ENCODE peak calls at places on chromosomes 6 and 20, in four cellular contexts. N is astrocyte of the cerebellum, J is brain microvascular endothelial cell, B is heart right ventricle. V is an unnamed sample.
A peak's percentile ranks its signal among the peaks of the same experiment; 100 is the strongest.

GRCh38 chr6:38572186-38572813 is 67.4 kb downstream of the BTBD9 start:
- DNase-seq in N (no peak), J (no peak), B (no peak), V (no peak)

GRCh38 chr6:89144358-89145041 is 1.4 kb upstream of the PM20D2 start:
- DNase-seq in N (no peak), J (no peak), B (no peak), V (no peak)

GRCh38 chr6:107786709-107787588 is 37.2 kb downstream of the SCML4 start:
- DNase-seq in N (no peak), J (no peak), B (no peak), V (no peak)

GRCh38 chr20:10447028-10447427 is 11.9 kb downstream of the SLX4IP start:
- DNase-seq in N (peak; percentile 72), J (peak; percentile 66), B (no peak), V (peak; percentile 31)

GRCh38 chr6:43076928-43077809 is 1.1 kb downstream of the PTK7 start:
- DNase-seq in N (no peak), J (peak; percentile 36), B (no peak), V (no peak)

GRCh38 chr6:125918681-125919566 is 37.6 kb upstream of the HINT3 start:
- DNase-seq in N (peak; percentile 62), J (peak; percentile 85), B (no peak), V (no peak)

GRCh38 chr20:8121666-8122065 is 10.4 kb upstream of the PLCB1 start:
- DNase-seq in N (no peak), J (no peak), B (no peak), V (no peak)

GRCh38 chr6:169669889-169670288 is 31.9 kb downstream of the WDR27 start:
- DNase-seq in N (no peak), J (peak; percentile 58), B (no peak), V (no peak)

GRCh38 chr6:148711833-148712653 is 34.8 kb upstream of the UST start:
- DNase-seq in N (no peak), J (no peak), B (no peak), V (no peak)

GRCh38 chr20:57616143-57616951 is 3.9 kb downstream of the ZBP1 start:
- DNase-seq in N (no peak), J (no peak), B (no peak), V (no peak)

GRCh38 chr20:52105573-52106422 is 85.8 kb downstream of the ZFP64 start:
- DNase-seq in N (no peak), J (peak; percentile 14), B (no peak), V (no peak)

GRCh38 chr6:12490904-12491571 is 200.9 kb downstream of the EDN1 start:
- DNase-seq in N (peak; percentile 79), J (peak; percentile 88), B (no peak), V (peak; percentile 83)

GRCh38 chr6:133348846-133349245 is 107.7 kb downstream of the EYA4 start:
- DNase-seq in N (no peak), J (no peak), B (no peak), V (no peak)

GRCh38 chr6:149723771-149724417 is 6.0 kb upstream of the LATS1 start:
- DNase-seq in N (peak; percentile 37), J (peak; percentile 69), B (no peak), V (no peak)

GRCh38 chr6:35044771-35045275 is 96.3 kb downstream of the TCP11 start:
- DNase-seq in N (no peak), J (no peak), B (no peak), V (no peak)

GRCh38 chr6:4756247-4756646 is 20.0 kb upstream of the CDYL start:
- DNase-seq in N (no peak), J (no peak), B (no peak), V (no peak)

GRCh38 chr6:4762294-4762693 is 13.9 kb upstream of the CDYL start:
- DNase-seq in N (no peak), J (no peak), B (no peak), V (no peak)

GRCh38 chr6:4760773-4761172 is 15.4 kb upstream of the CDYL start:
- DNase-seq in N (no peak), J (no peak), B (no peak), V (no peak)

GRCh38 chr6:4763921-4764320 is 12.3 kb upstream of the CDYL start:
- DNase-seq in N (no peak), J (no peak), B (no peak), V (no peak)

DNA sequence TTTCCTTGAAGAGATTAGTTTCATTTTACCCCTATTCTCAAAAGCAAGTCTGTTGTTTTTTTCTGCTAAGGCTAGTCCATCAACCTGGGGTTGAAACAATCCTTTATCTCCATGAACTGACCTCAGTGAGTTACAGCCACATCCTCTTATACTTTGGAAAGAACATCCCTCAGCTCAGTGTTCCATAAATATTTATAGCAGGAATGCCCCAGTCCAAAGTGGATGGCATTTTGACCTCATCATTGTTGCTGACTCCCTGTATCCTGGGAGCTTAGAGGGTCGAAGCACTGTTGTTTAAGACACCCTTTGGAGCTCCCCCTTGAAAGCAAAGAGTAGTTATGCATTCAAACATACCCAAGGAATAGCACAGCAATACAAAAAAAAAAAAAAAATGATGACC is 16.2 kb upstream of the CDYL start:
- DNase-seq in N (no peak), J (no peak), B (no peak), V (no peak)
- H3K4me3 ChIP-seq in N (no peak overlapping the region), J (no peak overlapping the region), B (no peak overlapping the region), V (no peak overlapping the region)

GRCh38 chr6:52511163-52511562 is 65.7 kb downstream of the TRAM2 start:
- DNase-seq in N (no peak), J (no peak), B (no peak), V (no peak)

GRCh38 chr6:52508261-52508739 is 68.6 kb downstream of the TRAM2 start:
- DNase-seq in N (no peak), J (no peak), B (no peak), V (no peak)

GRCh38 chr6:52507557-52508260 is 69.2 kb downstream of the TRAM2 start:
- DNase-seq in N (no peak), J (peak; percentile 64), B (no peak), V (no peak)

GRCh38 chr6:52510213-52510562 is 66.7 kb downstream of the TRAM2 start:
- DNase-seq in N (no peak), J (no peak), B (no peak), V (no peak)

GRCh38 chr6:52509281-52510212 is 67.3 kb downstream of the TRAM2 start:
- DNase-seq in N (no peak), J (peak; percentile 68), B (no peak), V (no peak)
- TF ChIP-seq CTCF in N (no peak), J (no peak), B (no peak), V (no peak)

GRCh38 chr6:146312606-146313005 is 231.0 kb upstream of the RAB32 start:
- DNase-seq in N (no peak), J (no peak), B (no peak), V (no peak)

GRCh38 chr6:146311079-146311478 is 232.6 kb upstream of the RAB32 start:
- DNase-seq in N (no peak), J (no peak), B (no peak), V (no peak)

GRCh38 chr6:146305098-146305497 is 238.5 kb upstream of the RAB32 start:
- DNase-seq in N (no peak), J (no peak), B (no peak), V (no peak)

GRCh38 chr6:146315321-146316254 is 228.0 kb upstream of the RAB32 start:
- DNase-seq in N (no peak), J (no peak), B (no peak), V (no peak)

DNA sequence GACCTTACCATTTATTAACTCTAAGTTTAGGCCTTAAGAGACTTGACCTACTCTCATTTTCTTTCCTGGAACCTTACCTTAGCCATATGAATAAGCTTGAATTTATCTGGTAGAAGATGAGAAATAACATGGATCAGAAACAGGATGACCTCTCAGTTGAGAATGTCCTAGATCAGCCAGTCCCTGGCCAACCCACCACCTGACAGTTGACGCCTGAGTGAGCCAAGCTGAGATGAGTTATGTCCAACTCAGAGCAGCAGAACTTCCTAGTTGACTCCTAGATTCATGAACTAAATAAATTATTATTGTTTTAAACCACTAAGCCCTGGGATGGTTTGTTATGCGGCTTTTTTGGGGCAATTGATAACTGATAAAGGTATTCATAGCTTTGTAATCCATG is 233.0 kb upstream of the RAB32 start:
- DNase-seq in N (no peak), J (no peak), B (no peak), V (no peak)
- H3K4me3 ChIP-seq in N (no peak overlapping the region), J (no peak overlapping the region), B (no peak overlapping the region), V (no peak overlapping the region)

GRCh38 chr6:72084992-72085569 is 198.7 kb downstream of the RIMS1 start:
- DNase-seq in N (peak; percentile 23), J (no peak), B (no peak), V (no peak)
- TF ChIP-seq CTCF in N (peak; percentile 5), J (peak; percentile 13), B (peak; percentile 30), V (no peak)